ENCODE peak calls at places on chromosomes 16 and 17, in nine cellular contexts. One of them, this sample, is unnamed.

GRCh38 chr16:62014534-62014933 is 21.7 kb downstream of the CDH8 start:
- DNase-seq in WERI-Rb-1: no peak
- DNase-seq in upper lobe of right lung: no peak
- DNase-seq in uterus: no peak
- DNase-seq in foreskin melanocyte: no peak
- DNase-seq in NCI-H1092: no peak
- DNase-seq in CMK: no peak
- DNase-seq in esophagus squamous epithelium: no peak
- DNase-seq in testis: no peak
- DNase-seq in this sample: no peak

GRCh38 chr16:85444879-85445778 is 168.0 kb upstream of the GSE1 start:
- DNase-seq in WERI-Rb-1: peak
- DNase-seq in upper lobe of right lung: no peak
- DNase-seq in uterus: no peak
- DNase-seq in foreskin melanocyte: no peak
- DNase-seq in NCI-H1092: peak
- DNase-seq in CMK: no peak
- DNase-seq in esophagus squamous epithelium: no peak
- DNase-seq in testis: no peak
- DNase-seq in this sample: no peak

GRCh38 chr16:22184615-22184968 is 21.5 kb upstream of the EEF2K start:
- DNase-seq in WERI-Rb-1: no peak
- DNase-seq in upper lobe of right lung: no peak
- DNase-seq in uterus: no peak
- DNase-seq in foreskin melanocyte: no peak
- DNase-seq in NCI-H1092: no peak
- DNase-seq in CMK: no peak
- DNase-seq in esophagus squamous epithelium: no peak
- DNase-seq in testis: no peak
- DNase-seq in this sample: no peak

GRCh38 chr17:17033466-17033865 is 8.8 kb upstream of the MPRIP start:
- DNase-seq in WERI-Rb-1: no peak
- DNase-seq in upper lobe of right lung: no peak
- DNase-seq in uterus: no peak
- DNase-seq in foreskin melanocyte: no peak
- DNase-seq in NCI-H1092: no peak
- DNase-seq in CMK: no peak
- DNase-seq in esophagus squamous epithelium: no peak
- DNase-seq in testis: no peak
- DNase-seq in this sample: no peak

GRCh38 chr17:40021471-40021961 is 6.3 kb downstream of the CSF3 start:
- DNase-seq in WERI-Rb-1: no peak
- DNase-seq in upper lobe of right lung: no peak
- DNase-seq in uterus: peak
- DNase-seq in foreskin melanocyte: peak
- DNase-seq in NCI-H1092: no peak
- DNase-seq in CMK: no peak
- DNase-seq in esophagus squamous epithelium: no peak
- DNase-seq in testis: no peak
- DNase-seq in this sample: no peak

GRCh38 chr17:6021011-6021400 is 49.2 kb upstream of the WSCD1 start:
- DNase-seq in WERI-Rb-1: no peak
- DNase-seq in upper lobe of right lung: no peak
- DNase-seq in uterus: no peak
- DNase-seq in foreskin melanocyte: no peak
- DNase-seq in NCI-H1092: no peak
- DNase-seq in CMK: no peak
- DNase-seq in esophagus squamous epithelium: no peak
- DNase-seq in testis: no peak
- DNase-seq in this sample: no peak

GRCh38 chr17:6521636-6522035 is 34.7 kb downstream of the PITPNM3 start:
- DNase-seq in WERI-Rb-1: no peak
- DNase-seq in upper lobe of right lung: no peak
- DNase-seq in uterus: no peak
- DNase-seq in foreskin melanocyte: no peak
- DNase-seq in NCI-H1092: no peak
- DNase-seq in CMK: no peak
- DNase-seq in esophagus squamous epithelium: no peak
- DNase-seq in testis: no peak
- DNase-seq in this sample: no peak

GRCh38 chr17:42679001-42679491 is 2.3 kb upstream of the PLEKHH3 start:
- DNase-seq in WERI-Rb-1: peak
- DNase-seq in upper lobe of right lung: peak
- DNase-seq in uterus: peak
- DNase-seq in foreskin melanocyte: no peak
- DNase-seq in NCI-H1092: peak
- DNase-seq in CMK: no peak
- DNase-seq in esophagus squamous epithelium: no peak
- DNase-seq in testis: no peak
- DNase-seq in this sample: no peak

GRCh38 chr17:82465023-82465603 is 6.6 kb downstream of the NARF start:
- DNase-seq in WERI-Rb-1: no peak
- DNase-seq in upper lobe of right lung: no peak
- DNase-seq in uterus: no peak
- DNase-seq in foreskin melanocyte: peak
- DNase-seq in NCI-H1092: no peak
- DNase-seq in CMK: no peak
- DNase-seq in esophagus squamous epithelium: no peak
- DNase-seq in testis: no peak
- DNase-seq in this sample: no peak

GRCh38 chr17:79070266-79070880 is 4.3 kb upstream of the ENGASE start:
- DNase-seq in WERI-Rb-1: no peak
- DNase-seq in upper lobe of right lung: peak
- DNase-seq in uterus: no peak
- DNase-seq in foreskin melanocyte: no peak
- DNase-seq in NCI-H1092: no peak
- DNase-seq in CMK: no peak
- DNase-seq in esophagus squamous epithelium: no peak
- DNase-seq in testis: no peak
- DNase-seq in this sample: no peak

GRCh38 chr17:38864636-38865398 is 5.0 kb upstream of the LASP1 start:
- DNase-seq in WERI-Rb-1: no peak
- DNase-seq in upper lobe of right lung: no peak
- DNase-seq in uterus: no peak
- DNase-seq in foreskin melanocyte: peak
- DNase-seq in NCI-H1092: no peak
- DNase-seq in CMK: no peak
- DNase-seq in esophagus squamous epithelium: no peak
- DNase-seq in testis: no peak
- DNase-seq in this sample: no peak